ENCODE peak calls at places on chromosomes 11 and 22, in six cellular contexts. X is RCC 7860; M is T-cell; U is activated T-cell treated with anti-CD3 and anti-CD28 coated beads, Interleukin-2, amount 50 U/mL, for 48 hours; W is GM19239; K is PC-9. O is an unnamed sample.

GRCh38 chr11:45805305-45806071 is 539 bp downstream of the SLC35C1 start:
- DNase-seq in M (no peak), U (no peak), K (peak; percentile 47), X (peak; percentile 42), W (no peak), O (no peak)

GRCh38 chr11:82823635-82824614 is 76.3 kb downstream of the PRCP start:
- DNase-seq in W (no peak), K (no peak), M (no peak), X (no peak), U (no peak), O (no peak)

GRCh38 chr22:44193537-44193896 is 12.8 kb downstream of the PARVG start:
- DNase-seq in M (no peak), X (peak; percentile 21), W (no peak), K (peak; percentile 59), U (peak; percentile 47), O (no peak)

GRCh38 chr22:50062509-50063135 is 4.5 kb upstream of the TTLL8 start:
- DNase-seq in K (no peak), M (no peak), U (no peak), W (no peak), X (no peak), O (no peak)

GRCh38 chr11:71917646-71918045 is 10.7 kb downstream of the XNDC1N start:
- DNase-seq in W (no peak), U (no peak), M (no peak), K (no peak), X (no peak), O (no peak)

GRCh38 chr22:41978732-41979131 is 9.5 kb downstream of the SEPTIN3 start:
- DNase-seq in K (no peak), X (no peak), M (no peak), U (no peak), W (no peak), O (no peak)

GRCh38 chr11:45933131-45933821 is 10.8 kb downstream of the LARGE2 start:
- DNase-seq in K (no peak), M (no peak), U (no peak), W (no peak), X (no peak), O (no peak)

GRCh38 chr11:122900803-122901202 is 18.2 kb downstream of the JHY start:
- DNase-seq in U (no peak), W (no peak), M (no peak), X (no peak), K (no peak), O (no peak)

GRCh38 chr11:44899959-44900358 is 50.7 kb downstream of the TP53I11 start:
- DNase-seq in W (no peak), X (no peak), M (peak; percentile 21), U (peak; percentile 70), K (no peak), O (peak; percentile 20)

GRCh38 chr22:44406581-44407403 is 91.2 kb downstream of the RTL6 start:
- DNase-seq in K (no peak), M (no peak), U (no peak), W (no peak), X (no peak), O (no peak)

GRCh38 chr22:37241351-37242142 is 2.5 kb downstream of the RAC2 start:
- DNase-seq in U (peak; percentile 76), M (no peak), W (no peak), X (no peak), K (no peak), O (peak; percentile 48)

GRCh38 chr11:20608938-20609337 is 9.5 kb downstream of the SLC6A5 start:
- DNase-seq in X (no peak), W (no peak), M (no peak), K (no peak), U (no peak), O (no peak)

GRCh38 chr11:7579226-7579825 is 65.5 kb downstream of the PPFIBP2 start:
- DNase-seq in U (no peak), X (no peak), W (no peak), M (no peak), K (no peak), O (no peak)

GRCh38 chr22:25497269-25497668 is 67.2 kb upstream of the GRK3 start:
- DNase-seq in W (no peak), X (no peak), K (no peak), M (no peak), U (no peak), O (no peak)

GRCh38 chr11:69812927-69813326 is 6.3 kb downstream of the FGF3 start:
- DNase-seq in U (no peak), M (no peak), X (no peak), W (no peak), K (no peak), O (no peak)

GRCh38 chr22:42769574-42770447 is 49.1 kb upstream of the A4GALT start:
- DNase-seq in U (no peak), M (no peak), X (peak; percentile 82), K (peak; percentile 43), W (peak; percentile 82), O (no peak)

GRCh38 chr11:102267602-102268001 is 49.7 kb upstream of the BIRC3 start:
- DNase-seq in M (no peak), U (no peak), X (peak; percentile 32), K (peak; percentile 7), W (no peak), O (no peak)

GRCh38 chr11:100981196-100981824 is 148.3 kb downstream of the PGR start:
- DNase-seq in U (no peak), M (no peak), X (peak; percentile 4), W (no peak), K (no peak), O (no peak)

GRCh38 chr11:124644426-124645280 is 22.0 kb downstream of the TBRG1 start:
- DNase-seq in W (peak; percentile 20), X (peak; percentile 60), U (peak; percentile 39), K (peak; percentile 44), M (peak; percentile 7), O (peak; percentile 8)

GRCh38 chr11:132866783-132867545 is 665.3 kb downstream of the OPCML start:
- DNase-seq in M (no peak), X (peak; percentile 3), W (no peak), K (no peak), U (no peak), O (no peak)

GRCh38 chr22:28773461-28773867 is 969 bp downstream of the CCDC117 start:
- DNase-seq in W (peak; percentile 38), X (peak; percentile 55), K (no peak), M (no peak), U (no peak), O (no peak)

GRCh38 chr11:101441747-101442146 is 142.1 kb downstream of the TRPC6 start:
- DNase-seq in W (no peak), U (no peak), K (no peak), M (no peak), X (no peak), O (no peak)

GRCh38 chr22:30408388-30409101 is 11.7 kb downstream of the SEC14L2 start:
- DNase-seq in X (peak; percentile 70), W (no peak), M (no peak), K (peak; percentile 72), U (no peak), O (no peak)

GRCh38 chr11:85784907-85785306 is 26.0 kb downstream of the SYTL2 start:
- DNase-seq in U (no peak), K (no peak), M (no peak), X (no peak), W (no peak), O (no peak)

GRCh38 chr22:47294222-47294532 is 531.7 kb downstream of the TBC1D22A start:
- DNase-seq in U (no peak), W (no peak), X (peak; percentile 80), K (no peak), M (no peak), O (no peak)

O was measured in effector memory CD8-positive, alpha-beta T cell.